ENCODE peak calls at places on chromosomes 12 and 14, in seven cellular contexts. B, K, I, M, Y, C and D are unnamed samples.

GRCh38 chr12:54527631-54527929 is 21.8 kb upstream of the PDE1B start:
- DNase-seq in C (peak; percentile 14), B (no peak), M (no peak), I (no peak), Y (no peak), K (no peak), D (no peak)

GRCh38 chr14:104777808-104778249 is 17.7 kb downstream of the AKT1 start:
- DNase-seq in M (no peak), I (no peak), Y (no peak), K (no peak), C (no peak), B (no peak), D (no peak)

GRCh38 chr12:130121246-130122005 is 40.8 kb upstream of the FZD10 start:
- DNase-seq in M (no peak), K (no peak), C (no peak), Y (no peak), B (no peak), I (no peak), D (no peak)

GRCh38 chr12:93335603-93336162 is 42.0 kb upstream of the NUDT4 start:
- DNase-seq in M (no peak), K (no peak), B (no peak), I (no peak), Y (no peak), C (no peak), D (no peak)

GRCh38 chr14:67837011-67837624 is 17.5 kb downstream of the RAD51B start:
- DNase-seq in M (no peak), I (peak; percentile 88), C (peak; percentile 89), K (no peak), B (no peak), Y (peak; percentile 85), D (peak; percentile 77)

GRCh38 chr14:20626274-20626673 is 15.2 kb downstream of the OR6S1 start:
- DNase-seq in I (no peak), M (no peak), K (no peak), B (no peak), Y (no peak), C (no peak), D (no peak)

GRCh38 chr12:103780093-103780440 is 61.0 kb downstream of the NT5DC3 start:
- DNase-seq in K (no peak), I (peak; percentile 46), B (no peak), M (no peak), C (peak; percentile 97), Y (peak; percentile 50), D (no peak)

GRCh38 chr12:76276499-76277151 is 71.6 kb downstream of the BBS10 start:
- DNase-seq in Y (peak; percentile 28), I (no peak), C (no peak), M (no peak), K (no peak), B (no peak), D (no peak)

GRCh38 chr14:94021001-94021400 is 5.1 kb upstream of the OTUB2 start:
- DNase-seq in C (no peak), B (no peak), Y (no peak), I (peak; percentile 11), M (no peak), K (no peak), D (no peak)

GRCh38 chr12:3046441-3047200 is 30.6 kb upstream of the TSPAN9 start:
- DNase-seq in M (no peak), B (no peak), Y (no peak), I (no peak), C (peak; percentile 56), K (no peak), D (no peak)

GRCh38 chr12:105992849-105993740 is 145.7 kb downstream of the NUAK1 start:
- DNase-seq in M (no peak), C (no peak), K (no peak), B (no peak), Y (peak; percentile 79), I (peak; percentile 81), D (peak; percentile 23)

GRCh38 chr14:53409974-53410373 is 256.9 kb upstream of the DDHD1 start:
- DNase-seq in K (no peak), C (peak; percentile 77), I (peak; percentile 71), B (no peak), M (no peak), Y (peak; percentile 83), D (peak; percentile 31)

GRCh38 chr12:47507221-47507620 is 198.6 kb downstream of the RPAP3 start:
- DNase-seq in C (no peak), M (no peak), Y (no peak), B (no peak), K (no peak), I (peak; percentile 16), D (no peak)

GRCh38 chr14:103613517-103613916 is 15.5 kb upstream of the KLC1 start:
- DNase-seq in B (no peak), M (no peak), I (no peak), Y (no peak), K (no peak), C (peak; percentile 47), D (no peak)

GRCh38 chr12:104555650-104556049 is 98.9 kb downstream of the CHST11 start:
- DNase-seq in K (no peak), M (no peak), Y (no peak), I (no peak), C (no peak), B (no peak), D (no peak)

GRCh38 chr12:84874125-84874824 is 38.3 kb downstream of the SLC6A15 start:
- DNase-seq in I (peak; percentile 60), C (peak; percentile 80), B (no peak), M (peak; percentile 55), Y (peak; percentile 74), K (no peak), D (peak; percentile 50)

DNA sequence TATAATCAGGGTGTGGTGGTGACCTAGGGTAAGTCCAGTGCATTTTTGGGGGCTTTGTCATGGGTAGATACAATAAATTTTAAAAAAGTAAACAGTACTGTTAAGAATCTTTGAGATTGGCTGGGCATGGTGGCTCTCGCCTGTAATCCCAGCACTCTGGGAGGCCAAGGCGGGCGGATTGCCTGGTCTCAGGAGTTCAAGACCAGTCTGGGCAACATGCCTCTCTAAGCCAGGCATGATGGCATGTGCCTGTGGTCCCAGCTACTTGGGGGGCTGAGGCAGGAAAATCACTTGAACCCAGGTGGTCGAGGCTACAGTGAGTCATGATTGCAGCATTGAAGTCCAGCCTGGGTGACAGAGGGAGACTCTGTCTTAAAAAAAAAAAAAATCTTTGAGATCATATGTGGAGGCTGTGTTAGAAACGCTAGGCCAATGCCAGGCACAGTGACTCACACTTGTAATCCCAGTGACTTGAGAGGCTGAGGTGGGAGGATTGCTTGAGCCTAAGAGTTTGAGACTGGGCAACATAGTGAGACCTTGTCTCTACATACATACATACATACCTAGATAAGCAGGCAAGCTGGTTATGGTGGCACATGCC is 67.7 kb downstream of the PRKCH start:
- DNase-seq in I (no peak), Y (peak; percentile 6), C (peak; percentile 94), K (no peak), B (no peak), M (no peak), D (no peak)
- H3K4ac ChIP-seq in I (no peak overlapping the region), Y (no peak overlapping the region), C (peak overlapping the region; percentile 78), K (no peak overlapping the region), B (no peak overlapping the region), M (no peak overlapping the region), D (no peak overlapping the region)

DNA sequence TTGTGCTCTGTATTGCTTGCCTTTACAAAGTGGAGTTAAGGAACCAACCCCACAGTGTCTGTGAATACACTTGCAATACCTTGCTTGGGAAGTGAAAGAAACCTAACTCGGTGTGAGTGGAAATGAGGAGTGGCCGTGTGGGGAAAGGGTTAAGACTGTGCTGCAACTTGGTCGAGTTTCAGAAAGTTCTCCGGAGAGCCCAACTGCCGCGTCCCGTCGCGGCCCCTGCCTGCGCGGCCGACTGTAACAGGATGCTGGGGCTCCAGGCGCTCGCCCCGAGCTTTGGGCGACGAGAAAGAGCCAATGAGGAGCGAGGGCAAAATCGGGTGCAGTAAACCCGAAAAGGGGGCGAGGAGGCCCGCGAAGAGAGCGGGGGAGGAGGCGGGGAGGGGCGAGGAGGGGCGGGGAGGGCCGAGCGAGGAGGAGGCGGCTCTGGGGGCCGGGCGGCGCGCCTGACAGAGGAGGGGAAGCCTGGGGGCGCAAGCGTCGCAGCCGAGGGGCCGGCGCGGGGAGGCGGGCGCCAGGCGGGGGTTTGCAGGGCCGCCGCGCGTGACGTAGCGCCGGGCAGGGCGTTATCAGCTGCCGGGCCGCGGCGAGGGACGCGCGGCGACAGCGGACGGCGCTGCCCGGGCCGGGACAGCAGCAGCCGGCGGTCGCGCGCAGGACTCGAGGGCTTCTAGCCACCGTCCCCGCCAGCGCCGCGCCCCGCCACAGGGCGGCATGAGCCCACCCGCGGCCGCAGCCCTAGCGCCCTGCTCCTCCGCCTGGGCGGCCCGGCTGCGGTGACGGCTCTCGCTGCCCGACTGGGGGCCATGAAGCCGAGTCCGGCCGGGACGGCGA is at the start of gene DACT1:
- DNase-seq in Y (peak; percentile 90), B (no peak), C (peak; percentile 60), K (peak; percentile 84), I (peak; percentile 79), M (peak; percentile 71), D (peak; percentile 80)
- H3K4me1 ChIP-seq in Y (no peaks in the 10 kb centered on the region), B (peaks cover 20% of the 10 kb centered on the region), C (peaks cover 12% of the 10 kb centered on the region), K (peaks cover 14% of the 10 kb centered on the region), I (peaks cover 1% of the 10 kb centered on the region), M (peaks cover 13% of the 10 kb centered on the region), D (peaks cover 10% of the 10 kb centered on the region)

DNA sequence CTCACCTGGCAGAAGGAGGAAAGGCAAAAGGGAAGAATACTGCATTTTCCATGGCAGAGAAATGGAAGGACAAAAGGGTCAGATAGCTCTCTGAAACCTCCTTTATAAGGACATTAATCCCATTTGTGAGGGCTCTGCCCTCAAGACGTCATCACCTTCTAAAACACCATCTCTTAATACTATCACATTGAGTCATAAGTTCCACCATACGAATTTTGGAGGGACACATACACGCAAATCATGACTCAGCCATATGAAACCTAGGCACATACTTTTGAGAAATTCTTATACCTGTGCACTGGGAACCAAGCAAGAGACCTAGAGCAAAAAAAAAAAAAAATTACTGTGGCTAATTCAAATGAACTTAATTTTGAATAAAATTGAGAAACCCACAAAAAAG is 1669.2 kb upstream of the FLRT2 start:
- DNase-seq in C (peak; percentile 4), I (peak; percentile 33), M (no peak), Y (no peak), B (no peak), K (no peak), D (no peak)
- H3K4ac ChIP-seq in C (no peak overlapping the region), I (no peak overlapping the region), M (no peak overlapping the region), Y (no peak overlapping the region), B (no peak overlapping the region), K (no peak overlapping the region), D (no peak overlapping the region)

GRCh38 chr12:1811281-1811947 is 9.0 kb upstream of the LRTM2 start:
- DNase-seq in I (peak; percentile 52), M (no peak), C (no peak), Y (peak; percentile 85), B (no peak), K (no peak), D (no peak)
- H3K4me1 ChIP-seq in I (no peaks in the 10 kb centered on the region), M (peaks cover 2% of the 10 kb centered on the region), C (no peaks in the 10 kb centered on the region), Y (peaks cover 8% of the 10 kb centered on the region), B (peaks cover 2% of the 10 kb centered on the region), K (no peaks in the 10 kb centered on the region), D (no peaks in the 10 kb centered on the region)

GRCh38 chr14:65840118-65840751 is 427.7 kb downstream of the FUT8 start:
- DNase-seq in I (no peak), B (no peak), C (no peak), Y (no peak), K (no peak), M (no peak), D (no peak)
- H3K4ac ChIP-seq in I (no peak overlapping the region), B (no peak overlapping the region), C (no peak overlapping the region), Y (no peak overlapping the region), K (no peak overlapping the region), M (no peak overlapping the region), D (no peak overlapping the region)

DNA sequence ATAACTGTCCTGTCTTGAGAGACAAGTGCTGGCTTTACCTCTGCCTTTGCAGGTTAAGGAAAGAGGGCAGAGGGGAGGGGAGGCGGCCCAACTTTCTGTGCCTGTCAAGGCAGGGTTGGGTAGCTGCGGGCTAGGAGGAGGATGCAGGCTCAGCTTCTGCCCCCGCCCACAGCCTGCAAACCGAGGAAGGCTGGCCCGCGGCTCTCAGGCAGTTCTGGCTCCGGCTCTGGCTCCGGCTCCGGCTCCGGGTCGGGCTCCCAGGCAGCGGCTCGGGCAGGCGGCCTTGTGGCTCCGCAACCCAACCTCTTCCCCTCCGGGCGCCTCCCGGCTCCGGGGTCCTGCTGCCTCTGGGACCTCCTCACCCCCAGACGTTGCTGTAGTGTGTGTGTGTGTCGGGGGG is 92.9 kb downstream of the TMEM30B start:
- DNase-seq in Y (no peak), C (peak; percentile 75), B (no peak), M (no peak), K (peak; percentile 78), I (no peak), D (peak; percentile 78)
- H3K4me1 ChIP-seq in Y (peaks cover 19% of the 10 kb centered on the region), C (no peaks in the 10 kb centered on the region), B (peaks cover 3% of the 10 kb centered on the region), M (no peaks in the 10 kb centered on the region), K (peaks cover 4% of the 10 kb centered on the region), I (peaks cover 34% of the 10 kb centered on the region), D (no peaks in the 10 kb centered on the region)